ENCODE peak calls at places on chromosomes 5 and 9, in seven cellular contexts. T, P, F, Y, N, G and J are unnamed samples.

GRCh38 chr9:36450110-36450732 is 50.2 kb upstream of the RNF38 start:
- DNase-seq in P (peak), Y (peak), F (peak), N (no peak), T (peak), G (no peak), J (peak)

GRCh38 chr9:77807295-77807694 is 159.2 kb upstream of the GNA14 start:
- DNase-seq in T (no peak), P (no peak), F (no peak), G (no peak), N (no peak), Y (no peak), J (no peak)

GRCh38 chr5:41247135-41247534 is 33.8 kb upstream of the C6 start:
- DNase-seq in F (no peak), G (no peak), P (no peak), Y (no peak), N (no peak), T (no peak), J (no peak)

GRCh38 chr9:137689745-137690529 is 71.1 kb downstream of the EHMT1 start:
- DNase-seq in T (no peak), G (no peak), Y (no peak), N (no peak), P (no peak), F (no peak), J (no peak)

GRCh38 chr9:124208571-124208970 is 49.2 kb upstream of the NEK6 start:
- DNase-seq in P (no peak), Y (no peak), F (no peak), G (no peak), N (no peak), T (peak), J (no peak)

GRCh38 chr5:120463991-120464626 is at the start of gene PRR16:
- DNase-seq in F (peak), T (peak), P (no peak), Y (no peak), G (no peak), N (no peak), J (peak)

GRCh38 chr5:173238312-173239232 is 3.6 kb upstream of the NKX2-5 start:
- DNase-seq in T (no peak), N (no peak), Y (no peak), P (no peak), G (no peak), F (peak), J (peak)

GRCh38 chr9:75071530-75072122 is 16.3 kb downstream of the NMRK1 start:
- DNase-seq in G (peak), Y (no peak), F (no peak), N (peak), T (peak), P (no peak), J (no peak)

GRCh38 chr9:115972362-115972761 is 181.2 kb upstream of the PAPPA start:
- DNase-seq in P (no peak), Y (no peak), N (no peak), T (no peak), G (no peak), F (no peak), J (no peak)

GRCh38 chr9:97940233-97940632 is 2.3 kb upstream of the HEMGN start:
- DNase-seq in G (no peak), P (no peak), N (no peak), T (no peak), Y (no peak), F (no peak), J (no peak)

GRCh38 chr5:163790497-163790896 is 285.1 kb downstream of the MAT2B start:
- DNase-seq in G (no peak), P (no peak), N (no peak), T (no peak), Y (no peak), F (no peak), J (no peak)

GRCh38 chr5:98454407-98454806 is 319.1 kb upstream of the RGMB start:
- DNase-seq in F (no peak), P (no peak), N (no peak), G (no peak), Y (no peak), T (no peak), J (no peak)

GRCh38 chr5:54669845-54670635 is 152.5 kb downstream of the SNX18 start:
- DNase-seq in Y (no peak), G (no peak), T (no peak), P (no peak), F (no peak), N (no peak), J (no peak)

GRCh38 chr9:72480931-72481330 is 40.5 kb upstream of the TMC1 start:
- DNase-seq in N (no peak), Y (no peak), F (no peak), P (no peak), T (no peak), G (no peak), J (no peak)

GRCh38 chr5:177403194-177403825 is 2.8 kb upstream of the PFN3 start:
- DNase-seq in Y (no peak), N (no peak), G (no peak), P (no peak), F (no peak), T (peak), J (peak)

GRCh38 chr5:71014186-71014585 is 11.0 kb downstream of the NAIP start:
- DNase-seq in Y (no peak), F (no peak), G (no peak), P (no peak), N (no peak), T (no peak), J (no peak)

GRCh38 chr5:13245982-13246601 is 698.4 kb downstream of the DNAH5 start:
- DNase-seq in P (no peak), G (no peak), T (no peak), F (no peak), N (no peak), Y (no peak), J (no peak)

GRCh38 chr9:131279927-131280530 is 3.7 kb upstream of the FAM78A start:
- DNase-seq in T (no peak), P (no peak), G (no peak), N (no peak), F (no peak), Y (no peak), J (no peak)

GRCh38 chr5:171627936-171628335 is 157.7 kb upstream of the SMIM23 start:
- DNase-seq in P (no peak), Y (no peak), N (no peak), T (no peak), G (no peak), F (no peak), J (no peak)

GRCh38 chr9:123401879-123402513 is 46.0 kb downstream of the CRB2 start:
- DNase-seq in F (peak), G (no peak), T (peak), N (no peak), P (peak), Y (peak), J (peak)

GRCh38 chr5:135491038-135491551 is 38.9 kb upstream of the TIFAB start:
- DNase-seq in T (no peak), N (no peak), F (no peak), P (no peak), G (no peak), Y (no peak), J (no peak)

GRCh38 chr5:58080573-58080972 is 379.3 kb downstream of the PLK2 start:
- DNase-seq in N (no peak), Y (no peak), G (no peak), F (no peak), T (no peak), P (no peak), J (no peak)

DNA sequence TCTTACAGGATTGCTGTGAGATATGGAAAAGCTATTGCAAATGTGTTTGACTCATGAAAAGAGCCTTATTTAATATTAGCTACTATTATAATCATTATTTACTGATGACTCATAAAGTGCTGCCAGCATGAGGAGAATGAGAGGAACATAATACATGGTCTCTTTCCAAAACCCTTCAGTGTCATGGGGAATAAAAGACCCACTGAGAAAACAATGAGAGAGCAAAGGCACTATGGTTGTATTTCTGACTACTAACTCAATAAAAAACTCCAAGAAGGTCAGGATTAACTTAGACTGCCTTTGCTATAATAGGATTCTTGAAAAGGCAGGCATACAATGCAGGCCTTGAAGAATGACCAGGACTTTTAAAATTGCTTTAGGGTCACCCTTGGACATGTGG is 633.5 kb downstream of the DTWD2 start:
- DNase-seq in T (no peak), F (no peak), Y (no peak), N (no peak), P (no peak), G (no peak), J (no peak)
- TF ChIP-seq CTCF in T (no peak), F (no peak), Y (no peak), N (no peak), P (no peak), G (no peak), J (no peak)

GRCh38 chr9:89226076-89226475 is 47.5 kb upstream of the SHC3 start:
- DNase-seq in T (no peak), F (no peak), G (no peak), N (no peak), P (no peak), Y (peak), J (no peak)

GRCh38 chr9:89219637-89220036 is 41.0 kb upstream of the SHC3 start:
- DNase-seq in G (no peak), T (no peak), P (no peak), Y (no peak), N (no peak), F (no peak), J (no peak)

GRCh38 chr9:89223398-89223977 is 44.9 kb upstream of the SHC3 start:
- DNase-seq in F (no peak), G (no peak), Y (no peak), T (no peak), N (no peak), P (no peak), J (no peak)

DNA sequence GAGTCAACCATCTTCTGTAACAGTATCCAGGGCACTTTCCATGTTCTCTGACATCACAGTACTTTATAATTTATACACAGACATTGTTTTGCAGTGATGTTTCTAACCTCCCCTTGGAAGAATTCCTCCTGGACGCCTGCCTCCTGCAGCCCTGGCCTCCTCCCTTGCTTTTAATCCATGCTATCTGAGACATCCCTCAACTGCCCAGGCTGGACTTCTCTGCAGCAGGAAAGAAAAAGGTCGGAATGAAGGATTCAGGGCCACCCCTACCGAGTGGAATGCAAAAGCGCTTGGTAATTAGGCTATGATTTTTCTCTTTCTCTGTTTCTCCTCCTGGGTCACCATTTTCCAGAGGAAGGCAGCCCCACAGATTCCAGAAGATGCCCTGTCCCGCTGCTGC is 47.0 kb upstream of the SHC3 start:
- DNase-seq in Y (peak), P (no peak), G (no peak), F (no peak), N (no peak), T (no peak), J (no peak)
- TF ChIP-seq CTCF in Y (peak), P (no peak), G (no peak), F (no peak), N (no peak), T (no peak), J (no peak)

GRCh38 chr9:105958587-105958986 is 264.2 kb downstream of the TMEM38B start:
- DNase-seq in F (no peak), N (no peak), P (no peak), Y (no peak), T (no peak), G (no peak), J (no peak)
- TF ChIP-seq CTCF in F (no peak), N (no peak), P (no peak), Y (no peak), T (no peak), G (no peak), J (no peak)

DNA sequence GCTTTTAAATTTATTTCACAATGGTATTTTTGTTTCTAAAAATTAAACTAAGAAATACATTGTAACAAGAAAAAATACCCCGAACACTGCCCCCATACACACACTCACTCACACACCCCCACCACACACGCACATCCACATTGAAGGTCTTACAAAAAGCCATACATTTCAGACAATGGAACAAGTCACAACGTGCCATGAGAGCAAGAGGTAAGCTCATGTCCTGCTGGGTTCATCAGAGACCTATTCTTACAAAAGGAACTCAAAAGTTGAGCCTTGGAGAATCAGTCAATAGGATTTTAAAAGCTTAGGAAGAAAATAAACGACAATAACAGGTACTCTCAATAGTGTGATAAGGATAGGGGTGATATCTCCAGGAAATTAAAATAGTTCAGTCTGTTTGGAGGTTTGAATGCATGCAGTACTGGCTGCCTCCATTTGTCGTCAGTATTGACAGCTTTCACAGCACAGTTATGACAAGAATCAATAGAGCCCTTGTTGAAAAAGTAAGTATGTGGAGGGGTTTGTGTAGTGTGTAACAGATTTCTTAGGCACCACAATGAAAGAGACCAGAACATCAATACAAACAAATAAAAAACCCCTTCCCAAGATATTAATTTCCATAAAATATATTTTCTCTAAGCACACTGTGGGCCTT is 1826.2 kb upstream of the CDH6 start:
- DNase-seq in P (no peak), T (no peak), G (no peak), Y (no peak), F (no peak), N (no peak), J (no peak)
- TF ChIP-seq CTCF in P (no peak), T (no peak), G (no peak), Y (no peak), F (no peak), N (no peak), J (no peak)